ENCODE peak calls at places on chromosomes 6 and 20, in six cellular contexts. One of them, this sample, is unnamed.

GRCh38 chr6:109059148-109059547 is 35.5 kb downstream of the SESN1 start:
- DNase-seq in Right ventricle myocardium inferior: no peak
- DNase-seq in NCI-H187 treated with DMSO at 0.1 percent for 48 hours: no peak
- DNase-seq in neural progenitor cell: no peak
- DNase-seq in NCI-H1694 treated with DMSO at 0.1 percent for 48 hours: no peak
- DNase-seq in effector CD4-positive, alpha-beta T cell: no peak
- DNase-seq in this sample: no peak

GRCh38 chr6:39166918-39167301 is 51.9 kb upstream of the SAYSD1 start:
- DNase-seq in Right ventricle myocardium inferior: no peak
- DNase-seq in NCI-H187 treated with DMSO at 0.1 percent for 48 hours: no peak
- DNase-seq in neural progenitor cell: no peak
- DNase-seq in NCI-H1694 treated with DMSO at 0.1 percent for 48 hours: no peak
- DNase-seq in effector CD4-positive, alpha-beta T cell: no peak
- DNase-seq in this sample: no peak

GRCh38 chr6:3102875-3103274 is 15.6 kb upstream of the BPHL start:
- DNase-seq in Right ventricle myocardium inferior: no peak
- DNase-seq in NCI-H187 treated with DMSO at 0.1 percent for 48 hours: no peak
- DNase-seq in neural progenitor cell: no peak
- DNase-seq in NCI-H1694 treated with DMSO at 0.1 percent for 48 hours: no peak
- DNase-seq in effector CD4-positive, alpha-beta T cell: no peak
- DNase-seq in this sample: no peak

GRCh38 chr20:63874254-63874653 is 9.2 kb downstream of the TPD52L2 start:
- DNase-seq in Right ventricle myocardium inferior: peak
- DNase-seq in NCI-H187 treated with DMSO at 0.1 percent for 48 hours: no peak
- DNase-seq in neural progenitor cell: no peak
- DNase-seq in NCI-H1694 treated with DMSO at 0.1 percent for 48 hours: no peak
- DNase-seq in effector CD4-positive, alpha-beta T cell: no peak
- DNase-seq in this sample: no peak

GRCh38 chr20:25324412-25324811 is 66.2 kb downstream of the ABHD12 start:
- DNase-seq in Right ventricle myocardium inferior: no peak
- DNase-seq in NCI-H187 treated with DMSO at 0.1 percent for 48 hours: no peak
- DNase-seq in neural progenitor cell: no peak
- DNase-seq in NCI-H1694 treated with DMSO at 0.1 percent for 48 hours: no peak
- DNase-seq in effector CD4-positive, alpha-beta T cell: no peak
- DNase-seq in this sample: no peak

GRCh38 chr6:74510878-74511277 is 695.0 kb downstream of the COL12A1 start:
- DNase-seq in Right ventricle myocardium inferior: no peak
- DNase-seq in NCI-H187 treated with DMSO at 0.1 percent for 48 hours: no peak
- DNase-seq in neural progenitor cell: no peak
- DNase-seq in NCI-H1694 treated with DMSO at 0.1 percent for 48 hours: no peak
- DNase-seq in effector CD4-positive, alpha-beta T cell: no peak
- DNase-seq in this sample: no peak

GRCh38 chr6:124490123-124490522 is 472.1 kb upstream of the RNF217 start:
- DNase-seq in Right ventricle myocardium inferior: no peak
- DNase-seq in NCI-H187 treated with DMSO at 0.1 percent for 48 hours: no peak
- DNase-seq in neural progenitor cell: no peak
- DNase-seq in NCI-H1694 treated with DMSO at 0.1 percent for 48 hours: no peak
- DNase-seq in effector CD4-positive, alpha-beta T cell: no peak
- DNase-seq in this sample: peak

GRCh38 chr6:56517155-56517745 is 125.4 kb downstream of the DST start:
- DNase-seq in Right ventricle myocardium inferior: no peak
- DNase-seq in NCI-H187 treated with DMSO at 0.1 percent for 48 hours: no peak
- DNase-seq in neural progenitor cell: no peak
- DNase-seq in NCI-H1694 treated with DMSO at 0.1 percent for 48 hours: no peak
- DNase-seq in effector CD4-positive, alpha-beta T cell: no peak
- DNase-seq in this sample: no peak

GRCh38 chr20:41854765-41855164 is 236.6 kb upstream of the CHD6 start:
- DNase-seq in Right ventricle myocardium inferior: no peak
- DNase-seq in NCI-H187 treated with DMSO at 0.1 percent for 48 hours: no peak
- DNase-seq in neural progenitor cell: no peak
- DNase-seq in NCI-H1694 treated with DMSO at 0.1 percent for 48 hours: no peak
- DNase-seq in effector CD4-positive, alpha-beta T cell: no peak
- DNase-seq in this sample: no peak